ENCODE peak calls at places on chromosomes 2 and 18, in seven cellular contexts. J is tibial artery, S is thyroid gland, Y is IMR-90, Z is ovary, C is cardiac muscle cell, P is right lobe of liver. R is an unnamed sample. For H3K4me1, the result is how much of the 10 kb centered on the place peaks cover.

GRCh38 chr2:128145651-128146050 is 54.7 kb downstream of the UGGT1 start:
- DNase-seq in J (no peak), S (no peak), Y (peak), Z (no peak), C (peak), P (no peak), R (no peak)

GRCh38 chr18:13096232-13096631 is 105.1 kb downstream of the CEP192 start:
- DNase-seq in J (no peak), S (no peak), Y (no peak), Z (no peak), C (no peak), P (no peak), R (no peak)

GRCh38 chr2:241379481-241380480 is 23.7 kb downstream of the FARP2 start:
- DNase-seq in J (no peak), S (no peak), Y (peak), Z (no peak), C (peak), P (no peak), R (no peak)

GRCh38 chr2:241074065-241074818 is 27.8 kb downstream of the MTERF4 start:
- DNase-seq in J (no peak), S (no peak), Y (no peak), Z (no peak), C (no peak), P (no peak), R (no peak)

GRCh38 chr2:175007510-175007909 is 2.3 kb upstream of the CHN1 start:
- DNase-seq in J (no peak), S (no peak), Y (no peak), Z (no peak), C (no peak), P (no peak), R (no peak)

GRCh38 chr2:85017436-85018048 is 46.6 kb downstream of the KCMF1 start:
- DNase-seq in J (no peak), S (no peak), Y (peak), Z (no peak), C (peak), P (no peak), R (no peak)

GRCh38 chr2:16900405-16901025 is 234.9 kb upstream of the CYRIA start:
- DNase-seq in J (no peak), S (no peak), Y (no peak), Z (no peak), C (peak), P (peak), R (no peak)

GRCh38 chr2:98932778-98933343 is 3.2 kb downstream of the CRACDL start:
- DNase-seq in J (no peak), S (no peak), Y (no peak), Z (no peak), C (no peak), P (no peak), R (no peak)

GRCh38 chr18:39799010-39799409 is 2156.0 kb upstream of the PIK3C3 start:
- DNase-seq in J (no peak), S (no peak), Y (no peak), Z (no peak), C (peak), P (no peak), R (peak)

GRCh38 chr2:190409616-190410015 is 1.5 kb downstream of the MFSD6 start:
- DNase-seq in J (no peak), S (no peak), Y (no peak), Z (no peak), C (no peak), P (no peak), R (peak)

GRCh38 chr2:24874025-24874424 is 46.0 kb downstream of the ADCY3 start:
- DNase-seq in J (no peak), S (no peak), Y (no peak), Z (no peak), C (peak), P (no peak), R (no peak)

GRCh38 chr2:17231425-17231965 is 286.7 kb downstream of the RAD51AP2 start:
- DNase-seq in J (no peak), S (no peak), Y (no peak), Z (no peak), C (no peak), P (no peak), R (no peak)

GRCh38 chr2:176892818-176893217 is 319.8 kb upstream of the HNRNPA3 start:
- DNase-seq in J (no peak), S (no peak), Y (no peak), Z (no peak), C (no peak), P (no peak), R (no peak)

GRCh38 chr2:219552382-219553167 is 8.7 kb downstream of the TMEM198 start:
- DNase-seq in J (peak), S (peak), Y (peak), Z (peak), C (peak), P (peak), R (peak)

GRCh38 chr2:220855296-220855695 is 716.8 kb downstream of the EPHA4 start:
- DNase-seq in J (no peak), S (no peak), Y (peak), Z (no peak), C (peak), P (no peak), R (peak)

GRCh38 chr18:56235061-56235772 is 403.2 kb downstream of the TXNL1 start:
- DNase-seq in J (no peak), S (no peak), Y (no peak), Z (no peak), C (no peak), P (no peak), R (peak)

GRCh38 chr2:112692496-112692911 is 28.3 kb upstream of the NT5DC4 start:
- DNase-seq in J (no peak), S (no peak), Y (peak), Z (no peak), C (peak), P (peak), R (peak)

GRCh38 chr2:147076634-147077033 is 768.2 kb upstream of the ACVR2A start:
- DNase-seq in J (no peak), S (no peak), Y (peak), Z (no peak), C (peak), P (no peak), R (no peak)

GRCh38 chr2:551621-552020 is 125.6 kb downstream of the TMEM18 start:
- DNase-seq in J (no peak), S (no peak), Y (no peak), Z (no peak), C (no peak), P (no peak), R (no peak)

GRCh38 chr2:898319-898718 is 52.3 kb upstream of the SNTG2 start:
- DNase-seq in J (no peak), S (peak), Y (no peak), Z (no peak), C (no peak), P (no peak), R (peak)

GRCh38 chr2:221589696-221590095 is 17.6 kb upstream of the EPHA4 start:
- DNase-seq in J (no peak), S (no peak), Y (no peak), Z (no peak), C (no peak), P (no peak), R (no peak)

GRCh38 chr2:239804161-239805042 is 220.7 kb downstream of the NDUFA10 start:
- DNase-seq in J (peak), S (no peak), Y (no peak), Z (peak), C (no peak), P (peak), R (no peak)

GRCh38 chr18:22473366-22473765 is 55.7 kb upstream of the CTAGE1 start:
- DNase-seq in J (no peak), S (no peak), Y (no peak), Z (no peak), C (no peak), P (no peak), R (no peak)

GRCh38 chr2:42307180-42307579 is 53.8 kb downstream of the COX7A2L start:
- DNase-seq in J (no peak), S (no peak), Y (no peak), Z (no peak), C (no peak), P (no peak), R (no peak)

GRCh38 chr2:96773922-96774321 is 13.2 kb downstream of the CNNM4 start:
- DNase-seq in J (no peak), S (peak), Y (no peak), Z (no peak), C (no peak), P (no peak), R (no peak)

GRCh38 chr18:12564378-12564777 is 93.5 kb downstream of the SPIRE1 start:
- DNase-seq in J (no peak), S (no peak), Y (no peak), Z (no peak), C (no peak), P (no peak), R (no peak)

GRCh38 chr2:148391324-148391723 is 253.2 kb upstream of the EPC2 start:
- DNase-seq in J (no peak), S (no peak), Y (peak), Z (no peak), C (peak), P (no peak), R (no peak)

GRCh38 chr2:54850171-54851122 is 127.0 kb downstream of the EML6 start:
- DNase-seq in J (no peak), S (no peak), Y (no peak), Z (no peak), C (no peak), P (no peak), R (no peak)

GRCh38 chr2:26889796-26890195 is 41.9 kb downstream of the DPYSL5 start:
- DNase-seq in J (no peak), S (no peak), Y (no peak), Z (no peak), C (no peak), P (no peak), R (no peak)

GRCh38 chr18:23212161-23212560 is 76.9 kb downstream of the CABLES1 start:
- DNase-seq in J (no peak), S (no peak), Y (no peak), Z (no peak), C (no peak), P (no peak), R (no peak)

GRCh38 chr2:102703748-102704147 is 58.1 kb upstream of the TMEM182 start:
- DNase-seq in J (no peak), S (peak), Y (peak), Z (no peak), C (peak), P (no peak), R (peak)

GRCh38 chr2:96399342-96400048 is 63.9 kb downstream of the NCAPH start:
- DNase-seq in J (no peak), S (no peak), Y (no peak), Z (no peak), C (no peak), P (no peak), R (no peak)

GRCh38 chr2:33375054-33375453 is 101.4 kb upstream of the RASGRP3 start:
- DNase-seq in J (no peak), S (no peak), Y (peak), Z (no peak), C (peak), P (no peak), R (no peak)

GRCh38 chr18:46422552-46423055 is 234.4 kb downstream of the LOXHD1 start:
- DNase-seq in J (no peak), S (no peak), Y (no peak), Z (no peak), C (peak), P (peak), R (no peak)

GRCh38 chr2:54879598-54880355 is 156.3 kb downstream of the EML6 start:
- DNase-seq in J (no peak), S (no peak), Y (no peak), Z (no peak), C (no peak), P (peak), R (peak)

GRCh38 chr2:168559187-168559586 is 103.1 kb downstream of the CERS6 start:
- DNase-seq in J (no peak), S (peak), Y (no peak), Z (no peak), C (peak), P (peak), R (peak)

GRCh38 chr18:48455555-48456478 is 46.6 kb upstream of the ZBTB7C start:
- DNase-seq in J (no peak), S (peak), Y (peak), Z (no peak), C (peak), P (no peak), R (peak)

GRCh38 chr2:136281281-136282117 is 163.6 kb upstream of the CXCR4 start:
- DNase-seq in J (no peak), S (no peak), Y (no peak), Z (no peak), C (no peak), P (no peak), R (no peak)

GRCh38 chr2:68974946-68975665 is 670 bp downstream of the GKN1 start:
- DNase-seq in J (no peak), S (no peak), Y (no peak), Z (no peak), C (no peak), P (no peak), R (no peak)

GRCh38 chr2:68974251-68974650 is at the start of gene GKN1:
- DNase-seq in J (no peak), S (no peak), Y (peak), Z (no peak), C (no peak), P (no peak), R (no peak)

GRCh38 chr2:68970566-68970965 is 3.9 kb upstream of the GKN1 start:
- DNase-seq in J (no peak), S (no peak), Y (no peak), Z (no peak), C (no peak), P (no peak), R (no peak)

GRCh38 chr2:68975844-68976243 is 1.4 kb downstream of the GKN1 start:
- DNase-seq in J (no peak), S (no peak), Y (no peak), Z (no peak), C (no peak), P (no peak), R (no peak)

DNA sequence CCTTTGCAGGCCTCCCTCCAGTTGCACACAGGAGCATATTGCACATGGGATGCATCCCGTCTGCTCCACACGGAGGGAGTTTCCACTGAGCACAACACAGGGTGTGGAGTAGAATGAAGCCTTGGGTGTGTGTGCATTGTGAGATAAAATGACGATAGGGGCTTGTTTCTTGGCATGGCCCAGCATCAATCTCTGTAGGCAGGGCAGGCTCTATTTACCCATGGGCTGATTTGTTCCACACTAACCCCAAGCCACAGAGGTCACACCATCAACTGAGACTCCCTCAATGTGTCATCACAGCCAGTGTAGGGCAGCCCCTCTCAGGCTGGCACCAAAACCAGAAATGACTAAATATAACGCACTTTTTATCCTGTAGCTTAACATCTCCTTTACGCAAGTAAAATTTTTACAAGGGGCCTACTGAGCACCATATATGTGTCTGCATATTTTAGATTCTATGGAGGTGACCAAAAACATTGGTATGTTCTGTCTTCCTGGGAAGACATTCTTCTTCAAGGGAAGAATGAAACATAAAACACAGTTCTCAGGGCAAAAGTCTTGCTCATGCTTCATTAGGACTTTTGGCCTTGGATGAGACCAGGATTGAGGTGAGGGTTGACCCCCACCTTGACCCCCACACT is 2.7 kb upstream of the GKN1 start:
- DNase-seq in J (no peak), S (no peak), Y (peak), Z (no peak), C (peak), P (no peak), R (peak)
- H3K4me3 ChIP-seq in J (no peak), S (no peak), Y (no peak), Z (no peak), C (no peak), P (no peak), R (no peak)

GRCh38 chr2:237576974-237577373 is 10.6 kb downstream of the PRLH start:
- DNase-seq in J (no peak), S (no peak), Y (no peak), Z (peak), C (no peak), P (no peak), R (no peak)

GRCh38 chr2:237574894-237575868 is 8.8 kb downstream of the PRLH start:
- DNase-seq in J (no peak), S (peak), Y (no peak), Z (peak), C (peak), P (no peak), R (no peak)

GRCh38 chr2:237575869-237576862 is 9.8 kb downstream of the PRLH start:
- DNase-seq in J (no peak), S (no peak), Y (no peak), Z (peak), C (no peak), P (no peak), R (peak)

GRCh38 chr2:237577956-237578870 is 11.8 kb downstream of the PRLH start:
- DNase-seq in J (no peak), S (no peak), Y (no peak), Z (no peak), C (no peak), P (no peak), R (no peak)

GRCh38 chr2:237577458-237577857 is 11.1 kb downstream of the PRLH start:
- DNase-seq in J (no peak), S (no peak), Y (no peak), Z (peak), C (no peak), P (no peak), R (no peak)
- H3K27ac ChIP-seq in J (no peak), S (no peak), Y (no peak), Z (no peak), C (no peak), P (no peak), R (no peak)

GRCh38 chr2:121501070-121501469 is 29.6 kb upstream of the RNU4ATAC start:
- DNase-seq in J (no peak), S (no peak), Y (peak), Z (no peak), C (peak), P (no peak), R (no peak)
- H3K4me1 ChIP-seq in J (under half), S (under half), Y (under half), Z (under half), C (under half), P (under half), R (under half)

GRCh38 chr2:238727585-238728321 is 120.1 kb upstream of the TWIST2 start:
- DNase-seq in J (peak), S (no peak), Y (peak), Z (no peak), C (peak), P (no peak), R (no peak)
- H3K4me3 ChIP-seq in J (no peak), S (no peak), Y (no peak), Z (no peak), C (no peak), P (no peak), R (no peak)

DNA sequence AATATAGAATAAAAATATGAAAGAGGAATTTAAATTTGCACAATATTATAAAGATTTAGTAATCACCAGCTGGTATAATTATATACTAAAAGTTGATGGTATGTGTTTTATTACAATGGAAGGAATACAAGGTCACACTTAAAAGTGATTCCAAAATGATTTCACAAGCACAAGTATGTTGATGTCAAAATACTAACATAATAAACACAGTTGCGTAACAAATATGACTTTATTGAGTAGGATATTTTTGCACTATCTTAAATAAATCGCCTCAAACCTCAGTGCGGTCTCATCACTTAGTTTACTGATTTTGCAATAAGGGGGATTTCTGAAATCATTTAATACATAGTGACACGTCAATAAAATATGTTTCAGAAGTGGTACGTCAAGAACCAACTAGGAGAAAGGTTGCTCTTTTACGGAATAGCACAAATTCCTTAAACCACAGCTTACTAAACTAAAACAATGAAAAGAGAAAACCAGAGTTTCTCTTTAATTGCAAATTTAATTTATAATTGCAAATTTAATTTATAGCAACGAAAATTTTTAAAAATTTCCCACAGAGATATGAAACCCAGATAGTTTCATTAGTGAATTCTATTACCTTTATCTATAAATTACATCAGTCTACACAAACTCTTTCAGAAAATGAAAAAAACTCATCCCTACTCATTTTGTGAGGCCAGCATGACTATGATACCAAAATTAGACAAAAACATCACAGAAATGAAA is 304.0 kb upstream of the REG3G start:
- DNase-seq in J (no peak), S (no peak), Y (no peak), Z (no peak), C (no peak), P (no peak), R (no peak)
- H3K27ac ChIP-seq in J (no peak), S (no peak), Y (no peak), Z (no peak), C (no peak), P (no peak), R (no peak)

GRCh38 chr2:69933254-69933828 is 18.4 kb downstream of the MXD1 start:
- DNase-seq in J (no peak), S (no peak), Y (no peak), Z (no peak), C (no peak), P (no peak), R (no peak)
- H3K4me1 ChIP-seq in J (under half), S (under half), Y (under half), Z (under half), C (under half), P (under half), R (under half)

GRCh38 chr2:197674546-197674945 is 841 bp downstream of the RFTN2 start:
- DNase-seq in J (no peak), S (no peak), Y (peak), Z (no peak), C (peak), P (no peak), R (no peak)
- H3K4me3 ChIP-seq in J (peak), S (no peak), Y (peak), Z (peak), C (peak), P (no peak), R (no peak)

GRCh38 chr2:30223413-30223874 is 7.9 kb upstream of the LBH start:
- DNase-seq in J (no peak), S (no peak), Y (no peak), Z (no peak), C (no peak), P (no peak), R (no peak)
- H3K27ac ChIP-seq in J (no peak), S (no peak), Y (no peak), Z (no peak), C (peak), P (no peak), R (no peak)

R was measured in SJCRH30.